ENCODE peak calls at places on chromosomes 16 and 17, in four cellular contexts. M, N, E and R are unnamed samples.

GRCh38 chr16:85639529-85640253 is 26.6 kb downstream of the GSE1 start:
- DNase-seq in M (no peak), N (no peak), E (no peak), R (no peak)

GRCh38 chr17:11391134-11391533 is 150.1 kb downstream of the SHISA6 start:
- DNase-seq in M (no peak), N (no peak), E (peak), R (no peak)

GRCh38 chr17:17484451-17484899 is 7.7 kb downstream of the MED9 start:
- DNase-seq in M (no peak), N (no peak), E (no peak), R (no peak)

GRCh38 chr17:48596000-48596734 is 2.6 kb upstream of the HOXB5 start:
- DNase-seq in M (no peak), N (no peak), E (no peak), R (no peak)

GRCh38 chr16:77223184-77223583 is 24.0 kb downstream of the SYCE1L start:
- DNase-seq in M (peak), N (no peak), E (no peak), R (no peak)

GRCh38 chr16:66899310-66899944 is 19.1 kb downstream of the PDP2 start:
- DNase-seq in M (no peak), N (no peak), E (no peak), R (no peak)

GRCh38 chr17:70476368-70476767 is 307.0 kb downstream of the KCNJ2 start:
- DNase-seq in M (no peak), N (no peak), E (no peak), R (no peak)

GRCh38 chr17:64781013-64781392 is 118.9 kb upstream of the SMURF2 start:
- DNase-seq in M (no peak), N (no peak), E (no peak), R (no peak)

GRCh38 chr17:46053911-46054534 is 55.0 kb downstream of the STH start:
- DNase-seq in M (no peak), N (no peak), E (no peak), R (no peak)

GRCh38 chr17:7839890-7840260 is 5.9 kb downstream of the KDM6B start:
- DNase-seq in M (no peak), N (no peak), E (peak), R (no peak)

GRCh38 chr17:79831367-79832210 is 7.7 kb downstream of the CBX4 start:
- DNase-seq in M (peak), N (no peak), E (peak), R (no peak)

GRCh38 chr17:79652999-79653643 is 42.3 kb upstream of the RBFOX3 start:
- DNase-seq in M (no peak), N (no peak), E (no peak), R (no peak)

DNA sequence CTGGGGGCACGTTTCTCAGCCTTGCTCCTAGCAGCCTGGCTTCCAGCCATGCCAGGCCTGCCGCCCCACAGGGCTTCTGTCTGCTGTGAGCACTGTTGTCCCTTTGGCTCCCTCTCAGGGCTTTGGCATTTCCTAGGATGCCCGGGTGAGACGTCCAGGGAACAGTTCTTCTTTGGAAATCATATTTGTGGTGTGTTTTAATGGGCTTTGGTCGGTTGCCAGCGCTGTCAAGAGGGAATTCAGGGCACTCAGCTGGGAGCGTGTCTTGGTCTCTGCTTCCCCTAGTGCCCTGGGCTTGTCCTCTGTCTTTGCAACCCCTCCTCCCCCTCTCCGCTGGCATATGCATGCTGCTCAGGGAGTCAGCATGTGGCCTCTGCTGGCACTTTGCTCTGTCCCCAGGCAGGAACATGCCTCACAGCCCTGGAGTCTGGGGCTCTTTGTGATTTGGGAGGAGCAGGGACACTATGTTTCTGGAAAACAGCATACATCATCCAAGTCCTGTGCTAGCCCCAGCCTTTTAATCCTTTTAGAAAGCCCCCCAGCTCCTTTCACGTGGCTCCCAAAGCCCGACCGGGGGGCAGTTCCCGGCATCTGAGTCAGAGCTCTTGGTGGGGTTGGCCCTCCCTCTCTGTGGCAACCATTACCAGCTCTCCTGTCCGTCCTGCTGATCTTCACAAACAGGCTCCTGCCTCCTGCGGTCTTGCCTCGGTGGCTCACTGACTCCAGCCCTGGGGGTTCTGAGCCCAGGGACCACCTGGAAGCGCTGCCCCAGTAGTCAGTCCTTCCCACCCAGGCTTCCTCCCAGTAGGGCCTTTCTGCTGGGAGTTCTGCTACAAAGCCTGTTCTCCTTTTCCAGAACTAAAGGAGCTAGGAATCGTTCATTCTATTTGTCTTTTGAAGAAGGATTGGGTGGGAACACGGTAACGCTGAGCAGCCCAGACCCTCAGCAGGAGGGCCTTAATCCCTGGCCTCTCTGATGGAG is 26.7 kb downstream of the SAP30BP start:
- DNase-seq in M (no peak), N (peak), E (no peak), R (no peak)
- TF ChIP-seq CTCF in M (no peak), N (no peak), E (no peak), R (no peak)

DNA sequence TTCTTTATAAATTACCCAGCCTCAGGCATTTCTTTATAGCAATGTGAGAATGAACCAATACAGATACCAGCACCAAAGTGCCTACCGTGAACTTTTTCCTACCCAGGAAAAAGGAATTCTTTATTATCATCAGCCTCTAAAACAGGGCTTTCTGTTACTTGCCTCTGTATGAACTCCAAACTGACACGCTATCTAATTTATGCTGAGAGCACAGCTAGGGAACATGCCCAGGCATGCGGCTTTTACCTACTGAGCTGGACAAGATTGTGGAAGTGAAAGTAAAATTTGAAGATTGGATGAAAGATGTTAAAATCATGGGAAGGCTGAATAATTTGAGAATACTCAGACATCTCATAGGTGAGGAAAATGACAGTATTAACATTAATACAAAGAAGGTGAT is 24.4 kb upstream of the ADCY9 start:
- DNase-seq in M (no peak), N (no peak), E (no peak), R (no peak)
- TF ChIP-seq TCF7L2 in M (no peak), N (no peak), E (no peak), R (no peak)

DNA sequence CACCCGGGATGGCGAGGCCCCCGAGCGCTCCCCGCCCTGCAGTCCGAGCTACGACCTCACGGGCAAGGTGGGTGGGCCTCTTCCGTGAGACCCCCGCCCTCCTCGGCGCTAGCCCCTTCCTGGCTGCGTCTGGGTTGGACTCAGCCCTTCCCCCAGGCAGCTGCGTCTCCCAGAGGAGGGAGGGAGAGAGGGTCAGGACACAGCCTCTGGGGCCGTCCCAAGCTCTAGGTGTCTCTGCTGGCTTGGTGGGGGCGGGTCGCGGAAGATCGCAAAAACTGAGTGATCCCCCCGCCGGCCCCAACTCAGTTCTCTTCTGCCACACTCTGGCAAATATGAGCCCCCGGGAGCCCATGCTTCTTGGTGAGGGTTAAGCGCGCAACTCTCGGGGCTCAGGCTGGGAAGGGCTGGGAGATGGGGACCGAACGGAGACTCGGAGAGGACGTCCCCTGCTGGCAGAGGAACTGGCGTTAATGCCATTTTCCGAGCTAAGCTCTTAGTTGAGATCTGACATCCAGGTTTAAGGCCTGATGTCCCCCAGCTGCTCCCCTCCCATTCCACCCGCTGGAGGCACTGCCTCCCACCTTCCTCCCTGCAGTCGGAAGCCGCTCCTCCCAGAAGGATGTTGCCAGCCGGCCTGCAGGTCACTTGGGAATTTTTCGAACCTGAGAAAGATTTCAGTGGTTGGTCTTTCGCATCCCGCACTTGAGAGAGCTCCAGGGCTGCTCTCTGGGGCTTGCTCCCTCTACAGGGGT is 419 bp downstream of the RAB37 start:
- DNase-seq in M (peak), N (peak), E (peak), R (no peak)
- TF ChIP-seq CTCF in M (peak), N (peak), E (peak), R (peak)

DNA sequence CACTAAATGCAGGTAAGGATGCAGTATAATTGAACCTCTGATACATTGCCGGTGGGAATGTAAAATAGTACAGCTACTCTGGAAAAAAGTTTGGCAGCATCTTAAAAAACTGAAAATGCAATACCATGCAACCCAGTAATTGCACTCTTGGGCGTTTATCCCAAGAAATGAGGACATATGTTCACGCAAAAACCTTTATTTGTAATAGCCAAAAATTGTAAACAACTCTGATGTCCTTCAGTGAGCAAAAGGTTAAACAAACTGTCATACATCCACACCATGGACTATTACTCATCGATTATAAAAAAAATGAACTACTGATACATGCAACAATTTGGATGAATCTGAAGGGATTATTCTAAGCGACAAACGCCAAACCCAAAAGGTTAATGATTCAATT is 16.9 kb downstream of the SYNRG start:
- DNase-seq in M (no peak), N (no peak), E (no peak), R (no peak)
- TF ChIP-seq TCF7L2 in M (no peak), N (no peak), E (no peak), R (no peak)

GRCh38 chr16:87924041-87924851 is 12.1 kb downstream of the CA5A start:
- DNase-seq in M (no peak), N (no peak), E (no peak), R (no peak)
- TF ChIP-seq CTCF in M (no peak), N (no peak), E (no peak), R (no peak)

GRCh38 chr17:44522883-44523671 is 19.9 kb upstream of the GPATCH8 start:
- DNase-seq in M (peak), N (peak), E (peak), R (no peak)
- TF ChIP-seq TCF7L2 in M (no peak), N (no peak), E (no peak), R (no peak)

GRCh38 chr17:68351395-68351794 is 60.1 kb downstream of the ARSG start:
- DNase-seq in M (no peak), N (no peak), E (no peak), R (no peak)
- TF ChIP-seq CTCF in M (peak), N (no peak), E (no peak), R (no peak)

DNA sequence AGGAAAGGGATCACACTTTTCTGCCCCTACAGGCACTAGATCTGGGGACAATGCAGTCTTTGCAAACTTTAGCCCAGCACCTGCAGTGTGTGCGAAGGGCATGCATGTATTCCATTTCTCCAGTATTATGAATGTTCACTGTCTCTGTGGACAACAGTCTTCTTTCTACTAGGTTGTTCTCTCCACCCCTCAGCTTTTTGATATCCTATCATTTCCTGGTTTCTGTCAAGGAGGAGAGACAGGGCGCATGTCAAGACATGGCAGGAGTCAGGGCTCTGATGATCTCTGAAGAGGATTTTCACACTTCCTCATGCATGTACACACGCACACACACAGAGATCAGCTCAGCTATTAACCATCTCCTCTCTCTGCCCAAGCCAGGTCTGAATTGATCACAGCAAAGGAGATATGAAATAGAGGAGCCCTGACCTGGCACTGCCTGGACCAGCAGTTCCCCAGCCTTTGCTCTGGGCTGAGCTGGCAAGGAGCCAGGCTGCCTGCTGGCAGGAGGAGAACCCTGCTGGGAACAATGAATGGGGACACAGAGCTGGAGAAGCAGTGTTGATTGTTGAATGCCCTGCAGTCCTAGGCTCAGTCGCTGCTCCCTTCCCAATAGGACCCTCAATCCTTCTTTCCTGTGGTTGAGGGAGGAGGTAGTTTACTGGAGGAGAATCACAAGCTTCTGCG is 2.6 kb downstream of the GPR179 start:
- DNase-seq in M (no peak), N (no peak), E (peak), R (no peak)
- TF ChIP-seq TCF7L2 in M (no peak), N (no peak), E (no peak), R (no peak)

GRCh38 chr16:68083861-68084503 is 1.2 kb upstream of the NFATC3 start:
- DNase-seq in M (no peak), N (no peak), E (peak), R (no peak)
- TF ChIP-seq CTCF in M (no peak), N (no peak), E (peak), R (no peak)